ENCODE peak calls at places on chromosome 12, in four cellular contexts. F is AG08395; W is effector memory CD8-positive, alpha-beta T cell; I is cardiac fibroblast. Z is an unnamed sample.

GRCh38 chr12:130701402-130701744 is 14.7 kb downstream of the RIMBP2 start:
- DNase-seq in F (no peak), W (no peak), I (no peak), Z (no peak)

GRCh38 chr12:74111688-74112360 is 425.8 kb upstream of the ATXN7L3B start:
- DNase-seq in W (no peak), F (no peak), I (no peak), Z (no peak)

GRCh38 chr12:88273450-88273849 is 131.3 kb downstream of the TMTC3 start:
- DNase-seq in W (no peak), I (no peak), F (no peak), Z (no peak)

GRCh38 chr12:46108721-46109120 is 118.3 kb upstream of the SCAF11 start:
- DNase-seq in W (no peak), I (no peak), F (no peak), Z (no peak)

GRCh38 chr12:80877706-80878384 is 59.9 kb downstream of the LIN7A start:
- DNase-seq in W (no peak), F (no peak), I (peak), Z (no peak)

GRCh38 chr12:126936181-126936851 is 1330.7 kb upstream of the TMEM132C start:
- DNase-seq in I (no peak), W (no peak), F (peak), Z (no peak)

GRCh38 chr12:70638639-70639349 is 1.6 kb upstream of the PTPRB start:
- DNase-seq in W (no peak), I (no peak), F (no peak), Z (no peak)

GRCh38 chr12:51020448-51021182 is 5.6 kb downstream of the SLC11A2 start:
- DNase-seq in W (no peak), I (no peak), F (no peak), Z (no peak)

GRCh38 chr12:119672194-119672593 is 4.3 kb downstream of the PRKAB1 start:
- DNase-seq in W (no peak), I (no peak), F (no peak), Z (no peak)

GRCh38 chr12:2094597-2094996 is 41.8 kb downstream of the CACNA1C start:
- DNase-seq in F (peak), W (no peak), I (peak), Z (no peak)

GRCh38 chr12:4115570-4115969 is 158.0 kb upstream of the CCND2 start:
- DNase-seq in F (no peak), W (no peak), I (no peak), Z (no peak)

GRCh38 chr12:132675753-132676152 is 11.4 kb downstream of the POLE start:
- DNase-seq in W (no peak), F (no peak), I (no peak), Z (no peak)

GRCh38 chr12:19689801-19690472 is 250.6 kb downstream of the AEBP2 start:
- DNase-seq in F (no peak), I (no peak), W (no peak), Z (no peak)

GRCh38 chr12:6199531-6200265 is 502 bp upstream of the CD9 start:
- DNase-seq in F (no peak), I (peak), W (no peak), Z (no peak)

GRCh38 chr12:1930816-1931597 is 12.6 kb upstream of the CACNA2D4 start:
- DNase-seq in W (no peak), F (no peak), I (no peak), Z (no peak)

GRCh38 chr12:110109037-110109836 is 14.9 kb upstream of the IFT81 start:
- DNase-seq in F (peak), W (no peak), I (peak), Z (peak)

GRCh38 chr12:2484141-2484776 is 310.5 kb upstream of the FKBP4 start:
- DNase-seq in F (no peak), W (no peak), I (no peak), Z (no peak)

GRCh38 chr12:32870716-32871115 is 25.9 kb downstream of the PKP2 start:
- DNase-seq in F (no peak), W (no peak), I (peak), Z (no peak)

Z was measured in AG09309.